ENCODE peak calls at places on chromosomes 2 and 18, in six cellular contexts. One of them, this sample, is unnamed.

GRCh38 chr18:54127759-54128378 is 96.6 kb downstream of the MBD2 start:
- DNase-seq in aorta: no peak
- DNase-seq in upper lobe of right lung: no peak
- DNase-seq in ELR: peak
- DNase-seq in M059J: peak
- DNase-seq in KBM-7: peak
- DNase-seq in this sample: peak

GRCh38 chr2:197241590-197241989 is 69.0 kb downstream of the ANKRD44 start:
- DNase-seq in aorta: no peak
- DNase-seq in upper lobe of right lung: no peak
- DNase-seq in ELR: no peak
- DNase-seq in M059J: no peak
- DNase-seq in KBM-7: no peak
- DNase-seq in this sample: no peak

GRCh38 chr2:235709124-235709813 is 215.4 kb downstream of the AGAP1 start:
- DNase-seq in aorta: no peak
- DNase-seq in upper lobe of right lung: no peak
- DNase-seq in ELR: peak
- DNase-seq in M059J: peak
- DNase-seq in KBM-7: no peak
- DNase-seq in this sample: no peak

GRCh38 chr2:121245913-121246312 is 39.1 kb downstream of the TFCP2L1 start:
- DNase-seq in aorta: no peak
- DNase-seq in upper lobe of right lung: peak
- DNase-seq in ELR: no peak
- DNase-seq in M059J: no peak
- DNase-seq in KBM-7: no peak
- DNase-seq in this sample: no peak

GRCh38 chr18:52339891-52340371 is at the start of gene DCC:
- DNase-seq in aorta: no peak
- DNase-seq in upper lobe of right lung: no peak
- DNase-seq in ELR: peak
- DNase-seq in M059J: peak
- DNase-seq in KBM-7: peak
- DNase-seq in this sample: peak

GRCh38 chr2:7242189-7242867 is 325.1 kb downstream of the RNF144A start:
- DNase-seq in aorta: no peak
- DNase-seq in upper lobe of right lung: no peak
- DNase-seq in ELR: no peak
- DNase-seq in M059J: no peak
- DNase-seq in KBM-7: peak
- DNase-seq in this sample: no peak

GRCh38 chr2:141506116-141506515 is 624.7 kb downstream of the LRP1B start:
- DNase-seq in aorta: no peak
- DNase-seq in upper lobe of right lung: no peak
- DNase-seq in ELR: no peak
- DNase-seq in M059J: no peak
- DNase-seq in KBM-7: no peak
- DNase-seq in this sample: no peak

GRCh38 chr2:173716458-173717052 is 248.6 kb downstream of the SP3 start:
- DNase-seq in aorta: no peak
- DNase-seq in upper lobe of right lung: no peak
- DNase-seq in ELR: peak
- DNase-seq in M059J: peak
- DNase-seq in KBM-7: no peak
- DNase-seq in this sample: no peak

GRCh38 chr2:175259164-175259563 is 77.7 kb upstream of the ATP5MC3 start:
- DNase-seq in aorta: no peak
- DNase-seq in upper lobe of right lung: no peak
- DNase-seq in ELR: no peak
- DNase-seq in M059J: no peak
- DNase-seq in KBM-7: no peak
- DNase-seq in this sample: no peak

GRCh38 chr2:172232638-172233253 is 130.0 kb upstream of the DLX2 start:
- DNase-seq in aorta: no peak
- DNase-seq in upper lobe of right lung: no peak
- DNase-seq in ELR: no peak
- DNase-seq in M059J: no peak
- DNase-seq in KBM-7: no peak
- DNase-seq in this sample: no peak

GRCh38 chr2:49827366-49827765 is 673.1 kb upstream of the FSHR start:
- DNase-seq in aorta: no peak
- DNase-seq in upper lobe of right lung: no peak
- DNase-seq in ELR: no peak
- DNase-seq in M059J: no peak
- DNase-seq in KBM-7: no peak
- DNase-seq in this sample: no peak

GRCh38 chr2:237882510-237883481 is 23.4 kb downstream of the RAMP1 start:
- DNase-seq in aorta: peak
- DNase-seq in upper lobe of right lung: no peak
- DNase-seq in ELR: no peak
- DNase-seq in M059J: no peak
- DNase-seq in KBM-7: no peak
- DNase-seq in this sample: no peak

GRCh38 chr2:12236136-12236834 is 480.5 kb upstream of the TRIB2 start:
- DNase-seq in aorta: no peak
- DNase-seq in upper lobe of right lung: no peak
- DNase-seq in ELR: peak
- DNase-seq in M059J: peak
- DNase-seq in KBM-7: no peak
- DNase-seq in this sample: no peak

GRCh38 chr2:23656597-23656973 is 270.3 kb downstream of the ATAD2B start:
- DNase-seq in aorta: no peak
- DNase-seq in upper lobe of right lung: no peak
- DNase-seq in ELR: no peak
- DNase-seq in M059J: no peak
- DNase-seq in KBM-7: no peak
- DNase-seq in this sample: no peak

GRCh38 chr2:102703305-102703704 is 58.5 kb upstream of the TMEM182 start:
- DNase-seq in aorta: no peak
- DNase-seq in upper lobe of right lung: no peak
- DNase-seq in ELR: no peak
- DNase-seq in M059J: no peak
- DNase-seq in KBM-7: no peak
- DNase-seq in this sample: no peak

GRCh38 chr2:49753344-49753930 is 599.1 kb upstream of the FSHR start:
- DNase-seq in aorta: no peak
- DNase-seq in upper lobe of right lung: no peak
- DNase-seq in ELR: no peak
- DNase-seq in M059J: peak
- DNase-seq in KBM-7: peak
- DNase-seq in this sample: no peak

GRCh38 chr2:10909050-10909995 is 2.4 kb upstream of the KCNF1 start:
- DNase-seq in aorta: no peak
- DNase-seq in upper lobe of right lung: no peak
- DNase-seq in ELR: peak
- DNase-seq in M059J: no peak
- DNase-seq in KBM-7: peak
- DNase-seq in this sample: peak

GRCh38 chr18:9038277-9038871 is 64.1 kb upstream of the NDUFV2 start:
- DNase-seq in aorta: no peak
- DNase-seq in upper lobe of right lung: no peak
- DNase-seq in ELR: no peak
- DNase-seq in M059J: peak
- DNase-seq in KBM-7: no peak
- DNase-seq in this sample: no peak

GRCh38 chr2:127175406-127175805 is 44.7 kb downstream of the CYP27C1 start:
- DNase-seq in aorta: peak
- DNase-seq in upper lobe of right lung: no peak
- DNase-seq in ELR: peak
- DNase-seq in M059J: no peak
- DNase-seq in KBM-7: no peak
- DNase-seq in this sample: no peak

GRCh38 chr2:212157011-212157410 is 381.6 kb downstream of the ERBB4 start:
- DNase-seq in aorta: no peak
- DNase-seq in upper lobe of right lung: no peak
- DNase-seq in ELR: peak
- DNase-seq in M059J: no peak
- DNase-seq in KBM-7: no peak
- DNase-seq in this sample: no peak

GRCh38 chr2:207103132-207103531 is 62.6 kb downstream of the KLF7 start:
- DNase-seq in aorta: no peak
- DNase-seq in upper lobe of right lung: no peak
- DNase-seq in ELR: peak
- DNase-seq in M059J: no peak
- DNase-seq in KBM-7: no peak
- DNase-seq in this sample: no peak

GRCh38 chr2:111961663-111962062 is 63.3 kb downstream of the MERTK start:
- DNase-seq in aorta: no peak
- DNase-seq in upper lobe of right lung: no peak
- DNase-seq in ELR: no peak
- DNase-seq in M059J: no peak
- DNase-seq in KBM-7: no peak
- DNase-seq in this sample: no peak

GRCh38 chr2:9053534-9053931 is 50.0 kb upstream of the MBOAT2 start:
- DNase-seq in aorta: no peak
- DNase-seq in upper lobe of right lung: no peak
- DNase-seq in ELR: peak
- DNase-seq in M059J: no peak
- DNase-seq in KBM-7: peak
- DNase-seq in this sample: no peak

GRCh38 chr2:232236200-232236599 is 142.4 kb upstream of the ALPP start:
- DNase-seq in aorta: no peak
- DNase-seq in upper lobe of right lung: no peak
- DNase-seq in ELR: peak
- DNase-seq in M059J: peak
- DNase-seq in KBM-7: no peak
- DNase-seq in this sample: no peak

GRCh38 chr2:212454149-212454548 is 84.5 kb downstream of the ERBB4 start:
- DNase-seq in aorta: no peak
- DNase-seq in upper lobe of right lung: no peak
- DNase-seq in ELR: no peak
- DNase-seq in M059J: no peak
- DNase-seq in KBM-7: no peak
- DNase-seq in this sample: no peak

GRCh38 chr2:20217041-20217970 is 7.6 kb downstream of the SDC1 start:
- DNase-seq in aorta: no peak
- DNase-seq in upper lobe of right lung: peak
- DNase-seq in ELR: peak
- DNase-seq in M059J: peak
- DNase-seq in KBM-7: no peak
- DNase-seq in this sample: no peak

GRCh38 chr18:34595673-34596072 is 114.4 kb upstream of the DTNA start:
- DNase-seq in aorta: no peak
- DNase-seq in upper lobe of right lung: no peak
- DNase-seq in ELR: peak
- DNase-seq in M059J: peak
- DNase-seq in KBM-7: no peak
- DNase-seq in this sample: no peak

GRCh38 chr18:13604751-13605150 is 121.6 kb downstream of the FAM210A start:
- DNase-seq in aorta: no peak
- DNase-seq in upper lobe of right lung: no peak
- DNase-seq in ELR: no peak
- DNase-seq in M059J: no peak
- DNase-seq in KBM-7: no peak
- DNase-seq in this sample: no peak

GRCh38 chr2:100269889-100270288 is 52.4 kb downstream of the LONRF2 start:
- DNase-seq in aorta: no peak
- DNase-seq in upper lobe of right lung: no peak
- DNase-seq in ELR: no peak
- DNase-seq in M059J: no peak
- DNase-seq in KBM-7: no peak
- DNase-seq in this sample: no peak

GRCh38 chr2:133326651-133327397 is 241.4 kb downstream of the NCKAP5 start:
- DNase-seq in aorta: no peak
- DNase-seq in upper lobe of right lung: no peak
- DNase-seq in ELR: peak
- DNase-seq in M059J: peak
- DNase-seq in KBM-7: no peak
- DNase-seq in this sample: no peak

GRCh38 chr2:111973701-111974100 is 75.3 kb downstream of the MERTK start:
- DNase-seq in aorta: no peak
- DNase-seq in upper lobe of right lung: no peak
- DNase-seq in ELR: no peak
- DNase-seq in M059J: no peak
- DNase-seq in KBM-7: no peak
- DNase-seq in this sample: no peak

GRCh38 chr2:216006164-216006663 is 7.1 kb downstream of the MREG start:
- DNase-seq in aorta: no peak
- DNase-seq in upper lobe of right lung: peak
- DNase-seq in ELR: peak
- DNase-seq in M059J: peak
- DNase-seq in KBM-7: peak
- DNase-seq in this sample: peak

GRCh38 chr18:34222025-34222395 is 2.7 kb downstream of the NOL4 start:
- DNase-seq in aorta: no peak
- DNase-seq in upper lobe of right lung: no peak
- DNase-seq in ELR: no peak
- DNase-seq in M059J: peak
- DNase-seq in KBM-7: no peak
- DNase-seq in this sample: peak

GRCh38 chr18:44548291-44549221 is 132.1 kb upstream of the SETBP1 start:
- DNase-seq in aorta: no peak
- DNase-seq in upper lobe of right lung: no peak
- DNase-seq in ELR: no peak
- DNase-seq in M059J: no peak
- DNase-seq in KBM-7: peak
- DNase-seq in this sample: no peak

GRCh38 chr18:56702946-56703345 is 51.8 kb downstream of the WDR7 start:
- DNase-seq in aorta: no peak
- DNase-seq in upper lobe of right lung: no peak
- DNase-seq in ELR: peak
- DNase-seq in M059J: peak
- DNase-seq in KBM-7: peak
- DNase-seq in this sample: peak

GRCh38 chr2:201404699-201405275 is 46.5 kb downstream of the TRAK2 start:
- DNase-seq in aorta: no peak
- DNase-seq in upper lobe of right lung: no peak
- DNase-seq in ELR: no peak
- DNase-seq in M059J: no peak
- DNase-seq in KBM-7: peak
- DNase-seq in this sample: no peak

This sample was measured in H7.